ENCODE peak calls at places on chromosomes 13 and 19, in ten cellular contexts. One of them, this sample, is unnamed.

GRCh38 chr19:48961051-48961649 is 4.0 kb upstream of the FTL start:
- DNase-seq in NCI-H510A: no peak
- DNase-seq in HFF-Myc: no peak
- DNase-seq in left ventricle myocardium inferior: no peak
- DNase-seq in stimulated activated CD4-positive, alpha-beta T cell treated with anti-CD3 and anti-CD28 coated beads, Interleukin-1b, Interleukin-23, amount 100 ng/mL, for 24 hours: no peak
- DNase-seq in AG08396: no peak
- DNase-seq in HAP-1: no peak
- DNase-seq in cortex of kidney: no peak
- DNase-seq in iPS-NIHi11: no peak
- DNase-seq in fibroblast of mammary gland: peak; percentile 20
- DNase-seq in this sample: peak; percentile 61

GRCh38 chr19:32363175-32363574 is 17.8 kb downstream of the ZNF507 start:
- DNase-seq in NCI-H510A: no peak
- DNase-seq in HFF-Myc: no peak
- DNase-seq in left ventricle myocardium inferior: no peak
- DNase-seq in stimulated activated CD4-positive, alpha-beta T cell treated with anti-CD3 and anti-CD28 coated beads, Interleukin-1b, Interleukin-23, amount 100 ng/mL, for 24 hours: no peak
- DNase-seq in AG08396: no peak
- DNase-seq in HAP-1: no peak
- DNase-seq in cortex of kidney: no peak
- DNase-seq in iPS-NIHi11: no peak
- DNase-seq in fibroblast of mammary gland: no peak
- DNase-seq in this sample: no peak

GRCh38 chr19:2663920-2664571 is 38.4 kb downstream of the GNG7 start:
- DNase-seq in NCI-H510A: no peak
- DNase-seq in HFF-Myc: no peak
- DNase-seq in left ventricle myocardium inferior: peak; percentile 84
- DNase-seq in stimulated activated CD4-positive, alpha-beta T cell treated with anti-CD3 and anti-CD28 coated beads, Interleukin-1b, Interleukin-23, amount 100 ng/mL, for 24 hours: no peak
- DNase-seq in AG08396: no peak
- DNase-seq in HAP-1: no peak
- DNase-seq in cortex of kidney: no peak
- DNase-seq in iPS-NIHi11: no peak
- DNase-seq in fibroblast of mammary gland: no peak
- DNase-seq in this sample: peak; percentile 60

GRCh38 chr19:5002143-5002542 is 33.2 kb downstream of the KDM4B start:
- DNase-seq in NCI-H510A: no peak
- DNase-seq in HFF-Myc: peak; percentile 27
- DNase-seq in left ventricle myocardium inferior: no peak
- DNase-seq in stimulated activated CD4-positive, alpha-beta T cell treated with anti-CD3 and anti-CD28 coated beads, Interleukin-1b, Interleukin-23, amount 100 ng/mL, for 24 hours: no peak
- DNase-seq in AG08396: peak; percentile 60
- DNase-seq in HAP-1: no peak
- DNase-seq in cortex of kidney: no peak
- DNase-seq in iPS-NIHi11: no peak
- DNase-seq in fibroblast of mammary gland: peak; percentile 82
- DNase-seq in this sample: peak; percentile 89

GRCh38 chr13:20191902-20192469 is 752 bp downstream of the GJB2 start:
- DNase-seq in NCI-H510A: no peak
- DNase-seq in HFF-Myc: no peak
- DNase-seq in left ventricle myocardium inferior: no peak
- DNase-seq in stimulated activated CD4-positive, alpha-beta T cell treated with anti-CD3 and anti-CD28 coated beads, Interleukin-1b, Interleukin-23, amount 100 ng/mL, for 24 hours: no peak
- DNase-seq in AG08396: no peak
- DNase-seq in HAP-1: peak; percentile 4
- DNase-seq in cortex of kidney: no peak
- DNase-seq in iPS-NIHi11: peak; percentile 47
- DNase-seq in fibroblast of mammary gland: peak; percentile 32
- DNase-seq in this sample: peak; percentile 85

GRCh38 chr19:12065100-12065538 is 588 bp downstream of the ZNF844 start:
- DNase-seq in NCI-H510A: no peak
- DNase-seq in HFF-Myc: no peak
- DNase-seq in left ventricle myocardium inferior: peak; percentile 22
- DNase-seq in stimulated activated CD4-positive, alpha-beta T cell treated with anti-CD3 and anti-CD28 coated beads, Interleukin-1b, Interleukin-23, amount 100 ng/mL, for 24 hours: no peak
- DNase-seq in AG08396: peak; percentile 52
- DNase-seq in HAP-1: no peak
- DNase-seq in cortex of kidney: no peak
- DNase-seq in iPS-NIHi11: no peak
- DNase-seq in fibroblast of mammary gland: peak; percentile 47
- DNase-seq in this sample: peak; percentile 75

GRCh38 chr13:46317120-46317519 is 69.9 kb downstream of the RUBCNL start:
- DNase-seq in NCI-H510A: no peak
- DNase-seq in HFF-Myc: no peak
- DNase-seq in left ventricle myocardium inferior: no peak
- DNase-seq in stimulated activated CD4-positive, alpha-beta T cell treated with anti-CD3 and anti-CD28 coated beads, Interleukin-1b, Interleukin-23, amount 100 ng/mL, for 24 hours: no peak
- DNase-seq in AG08396: no peak
- DNase-seq in HAP-1: no peak
- DNase-seq in cortex of kidney: no peak
- DNase-seq in iPS-NIHi11: no peak
- DNase-seq in fibroblast of mammary gland: peak; percentile 42
- DNase-seq in this sample: no peak

GRCh38 chr19:41395355-41395754 is 1.8 kb downstream of the EXOSC5 start:
- DNase-seq in NCI-H510A: no peak
- DNase-seq in HFF-Myc: no peak
- DNase-seq in left ventricle myocardium inferior: no peak
- DNase-seq in stimulated activated CD4-positive, alpha-beta T cell treated with anti-CD3 and anti-CD28 coated beads, Interleukin-1b, Interleukin-23, amount 100 ng/mL, for 24 hours: no peak
- DNase-seq in AG08396: no peak
- DNase-seq in HAP-1: no peak
- DNase-seq in cortex of kidney: no peak
- DNase-seq in iPS-NIHi11: no peak
- DNase-seq in fibroblast of mammary gland: no peak
- DNase-seq in this sample: no peak

GRCh38 chr19:19528721-19529490 is at the start of gene YJEFN3:
- DNase-seq in NCI-H510A: no peak
- DNase-seq in HFF-Myc: no peak
- DNase-seq in left ventricle myocardium inferior: no peak
- DNase-seq in stimulated activated CD4-positive, alpha-beta T cell treated with anti-CD3 and anti-CD28 coated beads, Interleukin-1b, Interleukin-23, amount 100 ng/mL, for 24 hours: no peak
- DNase-seq in AG08396: no peak
- DNase-seq in HAP-1: no peak
- DNase-seq in cortex of kidney: no peak
- DNase-seq in iPS-NIHi11: peak; percentile 75
- DNase-seq in fibroblast of mammary gland: no peak
- DNase-seq in this sample: peak; percentile 84

GRCh38 chr13:73369095-73369494 is 310.3 kb downstream of the KLF5 start:
- DNase-seq in NCI-H510A: no peak
- DNase-seq in HFF-Myc: no peak
- DNase-seq in left ventricle myocardium inferior: no peak
- DNase-seq in stimulated activated CD4-positive, alpha-beta T cell treated with anti-CD3 and anti-CD28 coated beads, Interleukin-1b, Interleukin-23, amount 100 ng/mL, for 24 hours: no peak
- DNase-seq in AG08396: no peak
- DNase-seq in HAP-1: no peak
- DNase-seq in cortex of kidney: no peak
- DNase-seq in iPS-NIHi11: no peak
- DNase-seq in fibroblast of mammary gland: no peak
- DNase-seq in this sample: no peak

GRCh38 chr19:43751466-43752220 is 3.1 kb downstream of the SMG9 start:
- DNase-seq in NCI-H510A: no peak
- DNase-seq in HFF-Myc: no peak
- DNase-seq in left ventricle myocardium inferior: no peak
- DNase-seq in stimulated activated CD4-positive, alpha-beta T cell treated with anti-CD3 and anti-CD28 coated beads, Interleukin-1b, Interleukin-23, amount 100 ng/mL, for 24 hours: no peak
- DNase-seq in AG08396: no peak
- DNase-seq in HAP-1: no peak
- DNase-seq in cortex of kidney: no peak
- DNase-seq in iPS-NIHi11: no peak
- DNase-seq in fibroblast of mammary gland: peak; percentile 34
- DNase-seq in this sample: peak; percentile 77

GRCh38 chr13:33057019-33057785 is 41.0 kb downstream of the KL start:
- DNase-seq in NCI-H510A: no peak
- DNase-seq in HFF-Myc: no peak
- DNase-seq in left ventricle myocardium inferior: no peak
- DNase-seq in stimulated activated CD4-positive, alpha-beta T cell treated with anti-CD3 and anti-CD28 coated beads, Interleukin-1b, Interleukin-23, amount 100 ng/mL, for 24 hours: no peak
- DNase-seq in AG08396: peak; percentile 45
- DNase-seq in HAP-1: no peak
- DNase-seq in cortex of kidney: no peak
- DNase-seq in iPS-NIHi11: peak; percentile 51
- DNase-seq in fibroblast of mammary gland: peak; percentile 44
- DNase-seq in this sample: peak; percentile 76

GRCh38 chr13:101258071-101258470 is 158.2 kb downstream of the NALCN start:
- DNase-seq in NCI-H510A: no peak
- DNase-seq in HFF-Myc: peak; percentile 65
- DNase-seq in left ventricle myocardium inferior: no peak
- DNase-seq in stimulated activated CD4-positive, alpha-beta T cell treated with anti-CD3 and anti-CD28 coated beads, Interleukin-1b, Interleukin-23, amount 100 ng/mL, for 24 hours: peak; percentile 14
- DNase-seq in AG08396: peak; percentile 53
- DNase-seq in HAP-1: no peak
- DNase-seq in cortex of kidney: no peak
- DNase-seq in iPS-NIHi11: peak; percentile 42
- DNase-seq in fibroblast of mammary gland: peak; percentile 92
- DNase-seq in this sample: peak; percentile 65

GRCh38 chr13:99432637-99433542 is 68.4 kb upstream of the TM9SF2 start:
- DNase-seq in NCI-H510A: no peak
- DNase-seq in HFF-Myc: no peak
- DNase-seq in left ventricle myocardium inferior: peak; percentile 65
- DNase-seq in stimulated activated CD4-positive, alpha-beta T cell treated with anti-CD3 and anti-CD28 coated beads, Interleukin-1b, Interleukin-23, amount 100 ng/mL, for 24 hours: peak; percentile 84
- DNase-seq in AG08396: peak; percentile 55
- DNase-seq in HAP-1: no peak
- DNase-seq in cortex of kidney: no peak
- DNase-seq in iPS-NIHi11: peak; percentile 69
- DNase-seq in fibroblast of mammary gland: peak; percentile 80
- DNase-seq in this sample: peak; percentile 92

GRCh38 chr19:28296506-28296905 is 916.4 kb downstream of the UQCRFS1 start:
- DNase-seq in NCI-H510A: no peak
- DNase-seq in HFF-Myc: peak; percentile 45
- DNase-seq in left ventricle myocardium inferior: no peak
- DNase-seq in stimulated activated CD4-positive, alpha-beta T cell treated with anti-CD3 and anti-CD28 coated beads, Interleukin-1b, Interleukin-23, amount 100 ng/mL, for 24 hours: no peak
- DNase-seq in AG08396: no peak
- DNase-seq in HAP-1: no peak
- DNase-seq in cortex of kidney: no peak
- DNase-seq in iPS-NIHi11: no peak
- DNase-seq in fibroblast of mammary gland: peak; percentile 89
- DNase-seq in this sample: no peak

GRCh38 chr13:114123876-114124275 is 8.5 kb downstream of the RASA3 start:
- DNase-seq in NCI-H510A: no peak
- DNase-seq in HFF-Myc: no peak
- DNase-seq in left ventricle myocardium inferior: no peak
- DNase-seq in stimulated activated CD4-positive, alpha-beta T cell treated with anti-CD3 and anti-CD28 coated beads, Interleukin-1b, Interleukin-23, amount 100 ng/mL, for 24 hours: no peak
- DNase-seq in AG08396: no peak
- DNase-seq in HAP-1: no peak
- DNase-seq in cortex of kidney: no peak
- DNase-seq in iPS-NIHi11: no peak
- DNase-seq in fibroblast of mammary gland: no peak
- DNase-seq in this sample: no peak

GRCh38 chr19:41175825-41176734 is 16.9 kb upstream of the CYP2S1 start:
- DNase-seq in NCI-H510A: no peak
- DNase-seq in HFF-Myc: peak; percentile 59
- DNase-seq in left ventricle myocardium inferior: peak; percentile 27
- DNase-seq in stimulated activated CD4-positive, alpha-beta T cell treated with anti-CD3 and anti-CD28 coated beads, Interleukin-1b, Interleukin-23, amount 100 ng/mL, for 24 hours: peak; percentile 10
- DNase-seq in AG08396: peak; percentile 93
- DNase-seq in HAP-1: peak; percentile 25
- DNase-seq in cortex of kidney: no peak
- DNase-seq in iPS-NIHi11: peak; percentile 93
- DNase-seq in fibroblast of mammary gland: peak; percentile 59
- DNase-seq in this sample: peak; percentile 95

GRCh38 chr13:110387451-110388140 is 80.5 kb downstream of the COL4A2 start:
- DNase-seq in NCI-H510A: no peak
- DNase-seq in HFF-Myc: no peak
- DNase-seq in left ventricle myocardium inferior: peak; percentile 62
- DNase-seq in stimulated activated CD4-positive, alpha-beta T cell treated with anti-CD3 and anti-CD28 coated beads, Interleukin-1b, Interleukin-23, amount 100 ng/mL, for 24 hours: no peak
- DNase-seq in AG08396: no peak
- DNase-seq in HAP-1: no peak
- DNase-seq in cortex of kidney: no peak
- DNase-seq in iPS-NIHi11: peak; percentile 62
- DNase-seq in fibroblast of mammary gland: peak; percentile 74
- DNase-seq in this sample: no peak

GRCh38 chr19:4319067-4319718 is 14.8 kb downstream of the FSD1 start:
- DNase-seq in NCI-H510A: no peak
- DNase-seq in HFF-Myc: no peak
- DNase-seq in left ventricle myocardium inferior: no peak
- DNase-seq in stimulated activated CD4-positive, alpha-beta T cell treated with anti-CD3 and anti-CD28 coated beads, Interleukin-1b, Interleukin-23, amount 100 ng/mL, for 24 hours: no peak
- DNase-seq in AG08396: no peak
- DNase-seq in HAP-1: no peak
- DNase-seq in cortex of kidney: no peak
- DNase-seq in iPS-NIHi11: no peak
- DNase-seq in fibroblast of mammary gland: no peak
- DNase-seq in this sample: peak; percentile 44

GRCh38 chr19:4803736-4804695 is 12.5 kb downstream of the FEM1A start:
- DNase-seq in NCI-H510A: no peak
- DNase-seq in HFF-Myc: no peak
- DNase-seq in left ventricle myocardium inferior: no peak
- DNase-seq in stimulated activated CD4-positive, alpha-beta T cell treated with anti-CD3 and anti-CD28 coated beads, Interleukin-1b, Interleukin-23, amount 100 ng/mL, for 24 hours: peak; percentile 48
- DNase-seq in AG08396: peak; percentile 54
- DNase-seq in HAP-1: peak; percentile 58
- DNase-seq in cortex of kidney: no peak
- DNase-seq in iPS-NIHi11: peak; percentile 86
- DNase-seq in fibroblast of mammary gland: peak; percentile 45
- DNase-seq in this sample: no peak

GRCh38 chr19:38735257-38735686 is 9.0 kb downstream of the CAPN12 start:
- DNase-seq in NCI-H510A: no peak
- DNase-seq in HFF-Myc: no peak
- DNase-seq in left ventricle myocardium inferior: no peak
- DNase-seq in stimulated activated CD4-positive, alpha-beta T cell treated with anti-CD3 and anti-CD28 coated beads, Interleukin-1b, Interleukin-23, amount 100 ng/mL, for 24 hours: no peak
- DNase-seq in AG08396: no peak
- DNase-seq in HAP-1: no peak
- DNase-seq in cortex of kidney: no peak
- DNase-seq in iPS-NIHi11: peak; percentile 77
- DNase-seq in fibroblast of mammary gland: no peak
- DNase-seq in this sample: peak; percentile 92

GRCh38 chr13:49858183-49858856 is 65.8 kb upstream of the KPNA3 start:
- DNase-seq in NCI-H510A: no peak
- DNase-seq in HFF-Myc: peak; percentile 57
- DNase-seq in left ventricle myocardium inferior: no peak
- DNase-seq in stimulated activated CD4-positive, alpha-beta T cell treated with anti-CD3 and anti-CD28 coated beads, Interleukin-1b, Interleukin-23, amount 100 ng/mL, for 24 hours: no peak
- DNase-seq in AG08396: peak; percentile 73
- DNase-seq in HAP-1: no peak
- DNase-seq in cortex of kidney: no peak
- DNase-seq in iPS-NIHi11: no peak
- DNase-seq in fibroblast of mammary gland: peak; percentile 98
- DNase-seq in this sample: peak; percentile 71

GRCh38 chr19:45952691-45953505 is 20.8 kb downstream of the NOVA2 start:
- DNase-seq in NCI-H510A: no peak
- DNase-seq in HFF-Myc: peak; percentile 30
- DNase-seq in left ventricle myocardium inferior: peak; percentile 40
- DNase-seq in stimulated activated CD4-positive, alpha-beta T cell treated with anti-CD3 and anti-CD28 coated beads, Interleukin-1b, Interleukin-23, amount 100 ng/mL, for 24 hours: peak; percentile 18
- DNase-seq in AG08396: peak; percentile 84
- DNase-seq in HAP-1: peak; percentile 66
- DNase-seq in cortex of kidney: no peak
- DNase-seq in iPS-NIHi11: peak; percentile 92
- DNase-seq in fibroblast of mammary gland: peak; percentile 50
- DNase-seq in this sample: peak; percentile 93

GRCh38 chr13:77328819-77329132 is 1.9 kb upstream of the MYCBP2 start:
- DNase-seq in NCI-H510A: no peak
- DNase-seq in HFF-Myc: no peak
- DNase-seq in left ventricle myocardium inferior: no peak
- DNase-seq in stimulated activated CD4-positive, alpha-beta T cell treated with anti-CD3 and anti-CD28 coated beads, Interleukin-1b, Interleukin-23, amount 100 ng/mL, for 24 hours: no peak
- DNase-seq in AG08396: no peak
- DNase-seq in HAP-1: no peak
- DNase-seq in cortex of kidney: no peak
- DNase-seq in iPS-NIHi11: no peak
- DNase-seq in fibroblast of mammary gland: no peak
- DNase-seq in this sample: no peak

GRCh38 chr13:38415233-38415632 is 65.6 kb downstream of the UFM1 start:
- DNase-seq in NCI-H510A: no peak
- DNase-seq in HFF-Myc: no peak
- DNase-seq in left ventricle myocardium inferior: no peak
- DNase-seq in stimulated activated CD4-positive, alpha-beta T cell treated with anti-CD3 and anti-CD28 coated beads, Interleukin-1b, Interleukin-23, amount 100 ng/mL, for 24 hours: no peak
- DNase-seq in AG08396: no peak
- DNase-seq in HAP-1: no peak
- DNase-seq in cortex of kidney: no peak
- DNase-seq in iPS-NIHi11: no peak
- DNase-seq in fibroblast of mammary gland: no peak
- DNase-seq in this sample: no peak

GRCh38 chr13:106047859-106048258 is 487.6 kb downstream of the EFNB2 start:
- DNase-seq in NCI-H510A: no peak
- DNase-seq in HFF-Myc: no peak
- DNase-seq in left ventricle myocardium inferior: no peak
- DNase-seq in stimulated activated CD4-positive, alpha-beta T cell treated with anti-CD3 and anti-CD28 coated beads, Interleukin-1b, Interleukin-23, amount 100 ng/mL, for 24 hours: no peak
- DNase-seq in AG08396: no peak
- DNase-seq in HAP-1: no peak
- DNase-seq in cortex of kidney: no peak
- DNase-seq in iPS-NIHi11: no peak
- DNase-seq in fibroblast of mammary gland: peak; percentile 21
- DNase-seq in this sample: peak; percentile 82

GRCh38 chr13:18948012-18948663 is 233.5 kb downstream of the TUBA3C start:
- DNase-seq in NCI-H510A: no peak
- DNase-seq in HFF-Myc: no peak
- DNase-seq in left ventricle myocardium inferior: no peak
- DNase-seq in stimulated activated CD4-positive, alpha-beta T cell treated with anti-CD3 and anti-CD28 coated beads, Interleukin-1b, Interleukin-23, amount 100 ng/mL, for 24 hours: no peak
- DNase-seq in AG08396: no peak
- DNase-seq in HAP-1: no peak
- DNase-seq in cortex of kidney: no peak
- DNase-seq in iPS-NIHi11: no peak
- DNase-seq in fibroblast of mammary gland: no peak
- DNase-seq in this sample: peak; percentile 39

GRCh38 chr19:2168619-2169424 is 5.1 kb downstream of the DOT1L start:
- DNase-seq in NCI-H510A: no peak
- DNase-seq in HFF-Myc: peak; percentile 76
- DNase-seq in left ventricle myocardium inferior: peak; percentile 97
- DNase-seq in stimulated activated CD4-positive, alpha-beta T cell treated with anti-CD3 and anti-CD28 coated beads, Interleukin-1b, Interleukin-23, amount 100 ng/mL, for 24 hours: no peak
- DNase-seq in AG08396: peak; percentile 94
- DNase-seq in HAP-1: peak; percentile 86
- DNase-seq in cortex of kidney: no peak
- DNase-seq in iPS-NIHi11: peak; percentile 68
- DNase-seq in fibroblast of mammary gland: peak; percentile 99
- DNase-seq in this sample: peak; percentile 99